ENCODE peak calls at places on chromosome 2, in four cellular contexts. One of them, this sample, is unnamed.

GRCh38 chr2:131105950-131106801 is 1.0 kb downstream of the PLEKHB2 start:
- DNase-seq in WTC11: no peak
- DNase-seq in K562: peak
- DNase-seq in HepG2: peak
- DNase-seq in this sample: no peak

GRCh38 chr2:80548469-80548868 is 243.9 kb upstream of the LRRTM1 start:
- DNase-seq in WTC11: no peak
- DNase-seq in K562: no peak
- DNase-seq in HepG2: no peak
- DNase-seq in this sample: no peak

GRCh38 chr2:19359456-19359855 is 1.0 kb upstream of the OSR1 start:
- DNase-seq in WTC11: no peak
- DNase-seq in K562: no peak
- DNase-seq in HepG2: no peak
- DNase-seq in this sample: no peak

GRCh38 chr2:56448403-56448998 is 264.7 kb downstream of the CCDC85A start:
- DNase-seq in WTC11: no peak
- DNase-seq in K562: no peak
- DNase-seq in HepG2: peak
- DNase-seq in this sample: no peak

GRCh38 chr2:240556553-240557100 is 1.2 kb downstream of the ANKMY1 start:
- DNase-seq in WTC11: peak
- DNase-seq in K562: peak
- DNase-seq in HepG2: peak
- DNase-seq in this sample: peak

GRCh38 chr2:238224636-238225035 is 15.2 kb downstream of the HES6 start:
- DNase-seq in WTC11: no peak
- DNase-seq in K562: no peak
- DNase-seq in HepG2: no peak
- DNase-seq in this sample: no peak

GRCh38 chr2:240441326-240441992 is 6.0 kb downstream of the GPC1 start:
- DNase-seq in WTC11: no peak
- DNase-seq in K562: no peak
- DNase-seq in HepG2: no peak
- DNase-seq in this sample: no peak

GRCh38 chr2:111030271-111030891 is 90.3 kb upstream of the BCL2L11 start:
- DNase-seq in WTC11: no peak
- DNase-seq in K562: no peak
- DNase-seq in HepG2: no peak
- DNase-seq in this sample: no peak

GRCh38 chr2:145815933-145816332 is 1296.0 kb upstream of the ZEB2 start:
- DNase-seq in WTC11: no peak
- DNase-seq in K562: no peak
- DNase-seq in HepG2: no peak
- DNase-seq in this sample: no peak

GRCh38 chr2:88692187-88692586 is 714 bp downstream of the RPIA start:
- DNase-seq in WTC11: peak
- DNase-seq in K562: peak
- DNase-seq in HepG2: peak
- DNase-seq in this sample: peak

GRCh38 chr2:160305081-160305750 is 105.1 kb upstream of the ITGB6 start:
- DNase-seq in WTC11: no peak
- DNase-seq in K562: no peak
- DNase-seq in HepG2: no peak
- DNase-seq in this sample: no peak

GRCh38 chr2:215652432-215652831 is 216.6 kb upstream of the FN1 start:
- DNase-seq in WTC11: no peak
- DNase-seq in K562: no peak
- DNase-seq in HepG2: no peak
- DNase-seq in this sample: no peak
- TF ChIP-seq ELF4 in WTC11: no peak
- TF ChIP-seq ELF4 in K562: no peak
- TF ChIP-seq ELF4 in HepG2: no peak
- TF ChIP-seq ELF4 in this sample: no peak

GRCh38 chr2:183389546-183390080 is 265.4 kb downstream of the NUP35 start:
- DNase-seq in WTC11: no peak
- DNase-seq in K562: no peak
- DNase-seq in HepG2: no peak
- DNase-seq in this sample: no peak

DNA sequence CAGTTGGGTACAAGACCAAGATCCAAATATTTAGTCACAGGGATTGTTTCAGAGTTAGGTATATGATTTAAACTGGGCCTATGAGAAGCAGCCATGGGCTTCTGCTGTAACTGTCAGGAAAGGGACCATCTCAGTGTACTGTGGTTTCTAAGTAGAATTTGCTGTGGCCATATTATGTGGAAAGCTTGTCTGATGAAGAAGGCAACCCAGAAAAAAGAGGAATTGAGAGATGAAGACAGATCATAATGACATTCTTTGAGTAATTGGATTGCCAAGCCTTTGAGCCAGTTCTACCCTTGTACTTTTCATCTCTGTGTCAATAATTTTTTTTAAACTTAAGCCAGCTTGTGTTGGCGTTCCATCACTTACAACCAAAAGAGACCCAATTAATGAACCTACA is 259.6 kb downstream of the NUP35 start:
- DNase-seq in WTC11: no peak
- DNase-seq in K562: no peak
- DNase-seq in HepG2: no peak
- DNase-seq in this sample: no peak
- TF ChIP-seq ELF4 in WTC11: no peak
- TF ChIP-seq ELF4 in K562: no peak
- TF ChIP-seq ELF4 in HepG2: no peak
- TF ChIP-seq ELF4 in this sample: no peak

GRCh38 chr2:201839727-201840126 is 33.4 kb downstream of the CDK15 start:
- DNase-seq in WTC11: no peak
- DNase-seq in K562: no peak
- DNase-seq in HepG2: no peak
- DNase-seq in this sample: no peak
- TF ChIP-seq ELF4 in WTC11: no peak
- TF ChIP-seq ELF4 in K562: no peak
- TF ChIP-seq ELF4 in HepG2: no peak
- TF ChIP-seq ELF4 in this sample: no peak

GRCh38 chr2:4900242-4900641 is 791.9 kb upstream of the SOX11 start:
- DNase-seq in WTC11: no peak
- DNase-seq in K562: no peak
- DNase-seq in HepG2: no peak
- DNase-seq in this sample: no peak
- TF ChIP-seq ELF4 in WTC11: no peak
- TF ChIP-seq ELF4 in K562: no peak
- TF ChIP-seq ELF4 in HepG2: no peak
- TF ChIP-seq ELF4 in this sample: no peak

DNA sequence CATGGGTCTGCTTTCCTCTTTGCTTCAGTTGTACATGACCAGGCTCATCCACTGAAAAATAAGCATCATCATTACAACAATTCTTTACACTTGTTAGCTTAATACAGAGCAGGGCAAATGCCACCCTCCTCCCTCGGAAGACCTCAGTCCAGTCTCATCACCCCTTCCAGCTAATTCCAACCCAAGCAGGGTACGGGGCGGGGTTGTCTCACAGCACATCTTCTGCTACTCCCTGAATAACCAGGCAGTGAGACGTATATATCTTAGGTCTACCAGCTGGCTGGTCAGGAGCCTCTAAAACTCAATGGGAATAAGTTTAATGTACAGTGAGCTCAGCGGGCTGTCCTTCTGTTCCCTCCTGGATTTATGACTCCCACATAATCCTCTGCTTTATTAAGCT is 76.5 kb downstream of the CAPN13 start:
- DNase-seq in WTC11: no peak
- DNase-seq in K562: no peak
- DNase-seq in HepG2: no peak
- DNase-seq in this sample: no peak
- TF ChIP-seq ELF4 in WTC11: no peak
- TF ChIP-seq ELF4 in K562: no peak
- TF ChIP-seq ELF4 in HepG2: no peak
- TF ChIP-seq ELF4 in this sample: no peak

GRCh38 chr2:167057461-167057860 is 169.2 kb downstream of the XIRP2 start:
- DNase-seq in WTC11: no peak
- DNase-seq in K562: no peak
- DNase-seq in HepG2: no peak
- DNase-seq in this sample: no peak

GRCh38 chr2:167054881-167055280 is 166.6 kb downstream of the XIRP2 start:
- DNase-seq in WTC11: no peak
- DNase-seq in K562: no peak
- DNase-seq in HepG2: no peak
- DNase-seq in this sample: no peak

DNA sequence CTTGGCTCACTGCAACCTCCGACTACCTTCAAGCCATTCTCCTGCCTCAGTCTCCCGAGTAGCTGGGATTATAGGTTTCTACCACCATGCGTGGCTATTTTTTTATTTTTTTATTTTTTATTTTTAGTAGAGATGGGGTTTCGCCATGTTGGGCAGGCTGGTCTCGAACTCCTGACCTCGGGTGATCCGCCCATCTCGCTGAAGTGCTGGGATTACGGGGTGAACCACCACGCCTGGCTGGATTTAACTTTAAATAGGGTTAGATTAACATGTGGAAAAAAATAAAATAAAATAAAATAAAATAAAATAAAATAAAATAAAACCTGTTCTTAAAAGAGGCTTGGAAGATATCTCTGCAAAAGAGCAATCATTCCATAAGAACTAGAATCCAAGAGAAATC is 170.9 kb downstream of the XIRP2 start:
- DNase-seq in WTC11: no peak
- DNase-seq in K562: no peak
- DNase-seq in HepG2: no peak
- DNase-seq in this sample: no peak
- TF ChIP-seq ELF4 in WTC11: no peak
- TF ChIP-seq ELF4 in K562: no peak
- TF ChIP-seq ELF4 in HepG2: no peak
- TF ChIP-seq ELF4 in this sample: no peak

GRCh38 chr2:46459694-46460093 is 19.7 kb upstream of the TMEM247 start:
- DNase-seq in WTC11: no peak
- DNase-seq in K562: no peak
- DNase-seq in HepG2: no peak
- DNase-seq in this sample: no peak

GRCh38 chr2:46460991-46461715 is 18.2 kb upstream of the TMEM247 start:
- DNase-seq in WTC11: peak
- DNase-seq in K562: peak
- DNase-seq in HepG2: peak
- DNase-seq in this sample: peak

GRCh38 chr2:46456789-46457188 is 22.6 kb upstream of the TMEM247 start:
- DNase-seq in WTC11: no peak
- DNase-seq in K562: no peak
- DNase-seq in HepG2: no peak
- DNase-seq in this sample: no peak

GRCh38 chr2:46460241-46460921 is 19.0 kb upstream of the TMEM247 start:
- DNase-seq in WTC11: no peak
- DNase-seq in K562: no peak
- DNase-seq in HepG2: peak
- DNase-seq in this sample: no peak

GRCh38 chr2:46458763-46459505 is 20.4 kb upstream of the TMEM247 start:
- DNase-seq in WTC11: no peak
- DNase-seq in K562: no peak
- DNase-seq in HepG2: no peak
- DNase-seq in this sample: no peak
- TF ChIP-seq ELF4 in WTC11: no peak
- TF ChIP-seq ELF4 in K562: no peak
- TF ChIP-seq ELF4 in HepG2: no peak
- TF ChIP-seq ELF4 in this sample: no peak

DNA sequence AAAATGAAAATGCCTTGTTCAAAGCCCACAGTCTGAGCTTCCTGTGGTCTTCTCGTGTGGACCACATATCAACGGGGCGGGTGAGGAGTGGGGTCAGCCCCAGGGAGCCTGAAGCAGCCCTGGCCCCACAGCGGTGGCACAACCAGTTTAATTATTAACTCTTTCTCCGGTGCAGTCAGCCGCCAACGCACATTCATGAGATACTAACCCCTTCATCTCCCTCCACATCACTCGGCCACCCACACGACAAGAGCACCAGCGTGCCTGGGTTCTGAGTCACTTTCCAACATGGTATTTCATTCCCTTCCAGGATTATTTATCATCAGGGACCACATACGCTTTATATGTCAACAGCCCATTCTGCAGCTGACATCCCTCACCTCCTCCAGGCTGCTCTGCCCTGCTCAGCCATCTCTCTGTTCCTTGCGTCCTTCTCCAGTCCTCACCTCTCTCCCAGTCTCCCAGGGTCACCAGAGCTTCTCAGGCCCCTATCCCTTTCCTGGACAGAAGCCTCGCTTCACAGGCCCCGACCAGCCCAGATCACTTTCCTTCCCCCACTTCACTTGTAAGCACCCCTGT is 48.0 kb upstream of the ID2 start:
- DNase-seq in WTC11: no peak
- DNase-seq in K562: no peak
- DNase-seq in HepG2: peak
- DNase-seq in this sample: no peak
- TF ChIP-seq ELF4 in WTC11: no peak
- TF ChIP-seq ELF4 in K562: no peak
- TF ChIP-seq ELF4 in HepG2: no peak
- TF ChIP-seq ELF4 in this sample: no peak

GRCh38 chr2:175011505-175011904 is 6.3 kb upstream of the CHN1 start:
- DNase-seq in WTC11: no peak
- DNase-seq in K562: no peak
- DNase-seq in HepG2: no peak
- DNase-seq in this sample: no peak
- TF ChIP-seq ELF4 in WTC11: no peak
- TF ChIP-seq ELF4 in K562: no peak
- TF ChIP-seq ELF4 in HepG2: no peak
- TF ChIP-seq ELF4 in this sample: no peak

This sample was measured in HEK293T.